ENCODE peak calls at places on chromosomes 5 and 9, in five cellular contexts. F is head of caudate nucleus, G is iPS DF 19.7, V is AG20443, J is SIG-M5. L is an unnamed sample.

GRCh38 chr9:35401011-35401410 is 88.9 kb upstream of the RUSC2 start:
- DNase-seq in J (no peak), F (no peak), G (no peak), V (no peak), L (no peak)

GRCh38 chr5:35041251-35041650 is 6.5 kb downstream of the AGXT2 start:
- DNase-seq in J (no peak), F (no peak), V (peak), G (no peak), L (no peak)

GRCh38 chr9:93114169-93114983 is 18.4 kb downstream of the CARD19 start:
- DNase-seq in J (no peak), V (no peak), G (no peak), F (no peak), L (no peak)

GRCh38 chr5:114407783-114408182 is 45.9 kb downstream of the KCNN2 start:
- DNase-seq in J (peak), V (no peak), G (no peak), F (no peak), L (no peak)

GRCh38 chr5:1037123-1037670 is 28.6 kb downstream of the NKD2 start:
- DNase-seq in J (no peak), V (no peak), G (no peak), F (no peak), L (no peak)

GRCh38 chr5:81188962-81189361 is 44.2 kb upstream of the CKMT2 start:
- DNase-seq in F (no peak), J (no peak), V (no peak), G (no peak), L (no peak)

GRCh38 chr5:67305913-67306710 is 109.5 kb upstream of the CD180 start:
- DNase-seq in V (no peak), G (no peak), J (no peak), F (no peak), L (no peak)

GRCh38 chr5:178630475-178630930 is 3.7 kb upstream of the CLK4 start:
- DNase-seq in J (no peak), F (no peak), G (no peak), V (no peak), L (no peak)

GRCh38 chr5:32230356-32231099 is 56.4 kb upstream of the GOLPH3 start:
- DNase-seq in V (no peak), G (no peak), F (no peak), J (no peak), L (no peak)

GRCh38 chr5:151637676-151638075 is 46.5 kb upstream of the FAT2 start:
- DNase-seq in V (no peak), J (no peak), G (no peak), F (no peak), L (no peak)

GRCh38 chr5:138274189-138274853 is at the start of gene GFRA3:
- DNase-seq in G (no peak), J (no peak), V (peak), F (no peak), L (no peak)

GRCh38 chr9:89878687-89879086 is 273.9 kb downstream of the GADD45G start:
- DNase-seq in V (no peak), G (no peak), F (peak), J (no peak), L (peak)

L was measured in stomach.